ENCODE peak calls at places on chromosomes 12 and 14, in five cellular contexts. One of them, this sample, is unnamed.
A peak's percentile ranks its signal among the peaks of the same experiment; 100 is the strongest.

GRCh38 chr14:76828339-76829015 is 2.3 kb downstream of the LRRC74A start:
- DNase-seq in lung: no peak
- DNase-seq in KBM-7: no peak
- DNase-seq in activated naive CD4-positive, alpha-beta T cell treated with Interleukin-2 at 50 U/mL for 16 hours: no peak
- DNase-seq in NCI-H2081: no peak
- DNase-seq in this sample: no peak

GRCh38 chr14:104450811-104451401 is 128.7 kb upstream of the C14orf180 start:
- DNase-seq in lung: peak; percentile 15
- DNase-seq in KBM-7: no peak
- DNase-seq in activated naive CD4-positive, alpha-beta T cell treated with Interleukin-2 at 50 U/mL for 16 hours: no peak
- DNase-seq in NCI-H2081: no peak
- DNase-seq in this sample: no peak

GRCh38 chr14:75383721-75384120 is 44.1 kb upstream of the JDP2 start:
- DNase-seq in lung: no peak
- DNase-seq in KBM-7: peak; percentile 47
- DNase-seq in activated naive CD4-positive, alpha-beta T cell treated with Interleukin-2 at 50 U/mL for 16 hours: no peak
- DNase-seq in NCI-H2081: no peak
- DNase-seq in this sample: no peak

GRCh38 chr12:33330940-33331339 is 108.7 kb downstream of the SYT10 start:
- DNase-seq in lung: no peak
- DNase-seq in KBM-7: no peak
- DNase-seq in activated naive CD4-positive, alpha-beta T cell treated with Interleukin-2 at 50 U/mL for 16 hours: no peak
- DNase-seq in NCI-H2081: no peak
- DNase-seq in this sample: no peak

GRCh38 chr12:18468521-18469075 is 207.3 kb downstream of the PIK3C2G start:
- DNase-seq in lung: no peak
- DNase-seq in KBM-7: no peak
- DNase-seq in activated naive CD4-positive, alpha-beta T cell treated with Interleukin-2 at 50 U/mL for 16 hours: no peak
- DNase-seq in NCI-H2081: no peak
- DNase-seq in this sample: no peak

GRCh38 chr14:75293920-75294648 is 15.5 kb downstream of the FOS start:
- DNase-seq in lung: peak; percentile 95
- DNase-seq in KBM-7: peak; percentile 95
- DNase-seq in activated naive CD4-positive, alpha-beta T cell treated with Interleukin-2 at 50 U/mL for 16 hours: peak; percentile 94
- DNase-seq in NCI-H2081: peak; percentile 89
- DNase-seq in this sample: peak; percentile 96

GRCh38 chr14:50772361-50772760 is 58.6 kb downstream of the NIN start:
- DNase-seq in lung: no peak
- DNase-seq in KBM-7: no peak
- DNase-seq in activated naive CD4-positive, alpha-beta T cell treated with Interleukin-2 at 50 U/mL for 16 hours: no peak
- DNase-seq in NCI-H2081: no peak
- DNase-seq in this sample: no peak

GRCh38 chr12:130705174-130705880 is 10.8 kb downstream of the RIMBP2 start:
- DNase-seq in lung: no peak
- DNase-seq in KBM-7: no peak
- DNase-seq in activated naive CD4-positive, alpha-beta T cell treated with Interleukin-2 at 50 U/mL for 16 hours: no peak
- DNase-seq in NCI-H2081: no peak
- DNase-seq in this sample: no peak

GRCh38 chr14:24426912-24427536 is 2.4 kb downstream of the CBLN3 start:
- DNase-seq in lung: no peak
- DNase-seq in KBM-7: no peak
- DNase-seq in activated naive CD4-positive, alpha-beta T cell treated with Interleukin-2 at 50 U/mL for 16 hours: no peak
- DNase-seq in NCI-H2081: no peak
- DNase-seq in this sample: no peak

This sample was measured in K562.